ENCODE peak calls at places on chromosomes 2 and 18, in eight cellular contexts. H, G, R, A, M, Y, F and O are unnamed samples.

GRCh38 chr2:119453972-119454593 is 22.4 kb downstream of the TMEM37 start:
- DNase-seq in R (no peak), Y (no peak), M (no peak), H (no peak), G (no peak), F (no peak), A (no peak), O (no peak)

GRCh38 chr2:110166246-110166645 is 38.6 kb downstream of the NPHP1 start:
- DNase-seq in H (no peak), M (no peak), R (no peak), Y (no peak), A (no peak), G (no peak), F (no peak), O (no peak)

GRCh38 chr18:70234667-70235459 is 29.4 kb upstream of the RTTN start:
- DNase-seq in Y (no peak), A (no peak), F (no peak), G (no peak), R (no peak), M (no peak), H (no peak), O (peak)

GRCh38 chr2:209425082-209426071 is 1.5 kb downstream of the MAP2 start:
- DNase-seq in G (no peak), F (peak), H (peak), Y (peak), R (peak), M (no peak), A (peak), O (no peak)

GRCh38 chr2:128359841-128360240 is 41.2 kb upstream of the HS6ST1 start:
- DNase-seq in M (no peak), A (no peak), H (no peak), F (no peak), Y (no peak), G (no peak), R (no peak), O (no peak)

GRCh38 chr2:105917216-105917615 is 172.5 kb downstream of the NCK2 start:
- DNase-seq in G (no peak), R (no peak), A (no peak), Y (no peak), M (no peak), H (no peak), F (no peak), O (no peak)

GRCh38 chr2:128635361-128635900 is 316.8 kb upstream of the HS6ST1 start:
- DNase-seq in Y (no peak), M (no peak), G (no peak), A (no peak), H (no peak), R (no peak), F (no peak), O (no peak)

GRCh38 chr2:191678437-191679110 is 638 bp downstream of the NABP1 start:
- DNase-seq in Y (peak), H (no peak), A (peak), G (peak), M (peak), R (no peak), F (no peak), O (peak)

GRCh38 chr18:41226186-41226585 is 728.8 kb upstream of the PIK3C3 start:
- DNase-seq in R (no peak), H (no peak), Y (no peak), A (no peak), M (no peak), F (no peak), G (no peak), O (no peak)

GRCh38 chr18:49112664-49113063 is 161.9 kb upstream of the SMAD7 start:
- DNase-seq in G (no peak), H (no peak), R (no peak), A (no peak), F (no peak), M (no peak), Y (no peak), O (no peak)

GRCh38 chr18:36334798-36335197 is 37.3 kb downstream of the FHOD3 start:
- DNase-seq in Y (no peak), F (no peak), M (no peak), R (no peak), H (no peak), G (no peak), A (no peak), O (no peak)

GRCh38 chr2:140205093-140205492 is 1424.9 kb upstream of the NXPH2 start:
- DNase-seq in H (no peak), R (no peak), Y (peak), A (no peak), F (no peak), M (no peak), G (no peak), O (no peak)

GRCh38 chr2:97739893-97740245 is 26.5 kb downstream of the ZAP70 start:
- DNase-seq in R (no peak), Y (no peak), A (no peak), H (no peak), F (no peak), M (no peak), G (no peak), O (no peak)

GRCh38 chr18:8982416-8983183 is 119.9 kb upstream of the NDUFV2 start:
- DNase-seq in R (no peak), G (no peak), F (no peak), Y (peak), A (peak), H (peak), M (no peak), O (peak)

GRCh38 chr2:56892381-56892780 is 708.6 kb downstream of the CCDC85A start:
- DNase-seq in G (no peak), A (no peak), F (no peak), M (no peak), R (no peak), H (no peak), Y (no peak), O (no peak)

GRCh38 chr2:216194013-216194412 is 84.9 kb downstream of the XRCC5 start:
- DNase-seq in H (no peak), G (no peak), F (no peak), Y (no peak), M (no peak), A (no peak), R (no peak), O (no peak)

GRCh38 chr18:25299426-25299825 is 52.5 kb downstream of the ZNF521 start:
- DNase-seq in M (no peak), F (no peak), Y (no peak), H (no peak), G (no peak), R (no peak), A (no peak), O (peak)

GRCh38 chr2:197442865-197443264 is 8.0 kb upstream of the SF3B1 start:
- DNase-seq in M (no peak), A (no peak), Y (no peak), F (no peak), G (no peak), H (no peak), R (no peak), O (no peak)

GRCh38 chr2:231926761-231927565 is 767 bp upstream of the NPPC start:
- DNase-seq in F (peak), Y (no peak), G (no peak), M (peak), A (peak), R (no peak), H (no peak), O (no peak)

GRCh38 chr18:25298853-25299274 is 53.1 kb downstream of the ZNF521 start:
- DNase-seq in F (no peak), R (no peak), M (no peak), G (peak), H (peak), Y (peak), A (no peak), O (no peak)

GRCh38 chr2:159755788-159756187 is 42.2 kb downstream of the CD302 start:
- DNase-seq in M (no peak), G (no peak), R (no peak), H (peak), A (no peak), F (no peak), Y (no peak), O (no peak)

GRCh38 chr2:8406271-8406670 is 275.6 kb upstream of the ID2 start:
- DNase-seq in R (no peak), G (no peak), H (no peak), M (no peak), Y (no peak), F (no peak), A (no peak), O (no peak)

GRCh38 chr2:73487112-73487657 is 101.5 kb downstream of the ALMS1 start:
- DNase-seq in F (no peak), H (no peak), M (no peak), A (no peak), G (no peak), Y (no peak), R (no peak), O (no peak)

GRCh38 chr2:31147645-31148044 is 9.4 kb upstream of the GALNT14 start:
- DNase-seq in R (no peak), H (no peak), G (no peak), M (no peak), A (no peak), Y (no peak), F (no peak), O (no peak)

GRCh38 chr2:47373747-47374146 is 29.2 kb upstream of the MSH2 start:
- DNase-seq in A (no peak), Y (no peak), F (peak), H (no peak), R (no peak), G (no peak), M (no peak), O (peak)

GRCh38 chr2:10774394-10774793 is 38.2 kb downstream of the PDIA6 start:
- DNase-seq in R (no peak), H (no peak), M (no peak), G (peak), Y (peak), A (no peak), F (no peak), O (no peak)

GRCh38 chr2:20624884-20625485 is 25.9 kb downstream of the HS1BP3 start:
- DNase-seq in Y (no peak), R (no peak), H (no peak), G (peak), M (no peak), A (no peak), F (peak), O (no peak)

GRCh38 chr18:69956037-69956436 is 8.4 kb upstream of the CD226 start:
- DNase-seq in A (no peak), M (no peak), G (no peak), R (no peak), F (no peak), Y (no peak), H (no peak), O (no peak)

GRCh38 chr2:171878481-171878993 is 15.5 kb downstream of the SLC25A12 start:
- DNase-seq in M (no peak), A (no peak), G (no peak), H (no peak), Y (peak), R (peak), F (no peak), O (peak)

GRCh38 chr2:218325566-218326160 is 31.0 kb upstream of the CATIP start:
- DNase-seq in A (no peak), G (no peak), M (no peak), F (no peak), H (no peak), R (no peak), Y (no peak), O (no peak)

GRCh38 chr2:100244881-100245605 is 77.3 kb downstream of the LONRF2 start:
- DNase-seq in G (no peak), Y (no peak), M (no peak), H (no peak), A (no peak), F (no peak), R (no peak), O (no peak)

GRCh38 chr2:47899915-47900314 is 6.4 kb downstream of the FBXO11 start:
- DNase-seq in Y (no peak), H (no peak), R (no peak), G (no peak), F (no peak), M (no peak), A (no peak), O (no peak)

GRCh38 chr2:30656079-30656478 is 151.2 kb downstream of the CAPN13 start:
- DNase-seq in R (no peak), A (no peak), H (no peak), M (no peak), Y (peak), F (no peak), G (no peak), O (no peak)

GRCh38 chr2:63029058-63029457 is 21.6 kb upstream of the OTX1 start:
- DNase-seq in R (no peak), A (no peak), M (no peak), H (no peak), F (no peak), Y (no peak), G (no peak), O (no peak)

GRCh38 chr2:6943971-6944370 is 26.8 kb downstream of the RNF144A start:
- DNase-seq in H (no peak), A (no peak), F (no peak), R (no peak), M (no peak), Y (no peak), G (no peak), O (no peak)

GRCh38 chr18:68734311-68734710 is 19.4 kb upstream of the TMX3 start:
- DNase-seq in F (no peak), G (no peak), A (no peak), M (no peak), H (peak), Y (no peak), R (no peak), O (no peak)

GRCh38 chr2:84631047-84631446 is 114.7 kb downstream of the DNAH6 start:
- DNase-seq in Y (peak), R (no peak), A (peak), F (no peak), G (no peak), M (no peak), H (peak), O (peak)